ENCODE peak calls at places on chromosome 14, in nine cellular contexts. One of them, this sample, is unnamed.

GRCh38 chr14:95490727-95491451 is 25.6 kb downstream of the SYNE3 start:
- DNase-seq in gastrocnemius medialis: no peak
- DNase-seq in H1: no peak
- DNase-seq in ovary: no peak
- DNase-seq in RWPE2: no peak
- DNase-seq in AG10803: no peak
- DNase-seq in CD8-positive, alpha-beta T cell: no peak
- DNase-seq in lower lobe of right lung: no peak
- DNase-seq in NB4: no peak
- DNase-seq in this sample: no peak

GRCh38 chr14:49589387-49589786 is 3.2 kb upstream of the RPS29 start:
- DNase-seq in gastrocnemius medialis: no peak
- DNase-seq in H1: no peak
- DNase-seq in ovary: no peak
- DNase-seq in RWPE2: no peak
- DNase-seq in AG10803: no peak
- DNase-seq in CD8-positive, alpha-beta T cell: no peak
- DNase-seq in lower lobe of right lung: no peak
- DNase-seq in NB4: no peak
- DNase-seq in this sample: no peak

GRCh38 chr14:22994762-22995275 is 12.5 kb upstream of the AJUBA start:
- DNase-seq in gastrocnemius medialis: no peak
- DNase-seq in H1: no peak
- DNase-seq in ovary: no peak
- DNase-seq in RWPE2: no peak
- DNase-seq in AG10803: peak
- DNase-seq in CD8-positive, alpha-beta T cell: peak
- DNase-seq in lower lobe of right lung: peak
- DNase-seq in NB4: peak
- DNase-seq in this sample: no peak

GRCh38 chr14:79915411-79915810 is 295.9 kb downstream of the DIO2 start:
- DNase-seq in gastrocnemius medialis: no peak
- DNase-seq in H1: no peak
- DNase-seq in ovary: no peak
- DNase-seq in RWPE2: no peak
- DNase-seq in AG10803: no peak
- DNase-seq in CD8-positive, alpha-beta T cell: no peak
- DNase-seq in lower lobe of right lung: no peak
- DNase-seq in NB4: no peak
- DNase-seq in this sample: no peak

GRCh38 chr14:64704145-64704742 is at the start of gene PLEKHG3:
- DNase-seq in gastrocnemius medialis: peak
- DNase-seq in H1: no peak
- DNase-seq in ovary: peak
- DNase-seq in RWPE2: peak
- DNase-seq in AG10803: peak
- DNase-seq in CD8-positive, alpha-beta T cell: no peak
- DNase-seq in lower lobe of right lung: peak
- DNase-seq in NB4: peak
- DNase-seq in this sample: peak

GRCh38 chr14:85536835-85537195 is 6.9 kb downstream of the FLRT2 start:
- DNase-seq in gastrocnemius medialis: no peak
- DNase-seq in H1: no peak
- DNase-seq in ovary: no peak
- DNase-seq in RWPE2: no peak
- DNase-seq in AG10803: peak
- DNase-seq in CD8-positive, alpha-beta T cell: no peak
- DNase-seq in lower lobe of right lung: no peak
- DNase-seq in NB4: no peak
- DNase-seq in this sample: no peak

GRCh38 chr14:99755629-99756603 is 37.3 kb upstream of the EML1 start:
- DNase-seq in gastrocnemius medialis: peak
- DNase-seq in H1: no peak
- DNase-seq in ovary: peak
- DNase-seq in RWPE2: peak
- DNase-seq in AG10803: peak
- DNase-seq in CD8-positive, alpha-beta T cell: no peak
- DNase-seq in lower lobe of right lung: peak
- DNase-seq in NB4: no peak
- DNase-seq in this sample: peak

GRCh38 chr14:39350866-39351265 is 81.4 kb downstream of the FBXO33 start:
- DNase-seq in gastrocnemius medialis: no peak
- DNase-seq in H1: no peak
- DNase-seq in ovary: no peak
- DNase-seq in RWPE2: no peak
- DNase-seq in AG10803: no peak
- DNase-seq in CD8-positive, alpha-beta T cell: no peak
- DNase-seq in lower lobe of right lung: no peak
- DNase-seq in NB4: no peak
- DNase-seq in this sample: no peak

GRCh38 chr14:102321456-102322101 is 2.0 kb downstream of the ZNF839 start:
- DNase-seq in gastrocnemius medialis: no peak
- DNase-seq in H1: no peak
- DNase-seq in ovary: no peak
- DNase-seq in RWPE2: no peak
- DNase-seq in AG10803: no peak
- DNase-seq in CD8-positive, alpha-beta T cell: no peak
- DNase-seq in lower lobe of right lung: no peak
- DNase-seq in NB4: no peak
- DNase-seq in this sample: no peak

GRCh38 chr14:102318781-102319276 is 717 bp upstream of the ZNF839 start:
- DNase-seq in gastrocnemius medialis: no peak
- DNase-seq in H1: no peak
- DNase-seq in ovary: peak
- DNase-seq in RWPE2: no peak
- DNase-seq in AG10803: no peak
- DNase-seq in CD8-positive, alpha-beta T cell: no peak
- DNase-seq in lower lobe of right lung: no peak
- DNase-seq in NB4: no peak
- DNase-seq in this sample: peak

GRCh38 chr14:102319351-102320032 is at the start of gene ZNF839:
- DNase-seq in gastrocnemius medialis: peak
- DNase-seq in H1: peak
- DNase-seq in ovary: peak
- DNase-seq in RWPE2: peak
- DNase-seq in AG10803: peak
- DNase-seq in CD8-positive, alpha-beta T cell: peak
- DNase-seq in lower lobe of right lung: peak
- DNase-seq in NB4: peak
- DNase-seq in this sample: peak

GRCh38 chr14:102320033-102320660 is 601 bp downstream of the ZNF839 start:
- DNase-seq in gastrocnemius medialis: peak
- DNase-seq in H1: no peak
- DNase-seq in ovary: peak
- DNase-seq in RWPE2: no peak
- DNase-seq in AG10803: peak
- DNase-seq in CD8-positive, alpha-beta T cell: peak
- DNase-seq in lower lobe of right lung: peak
- DNase-seq in NB4: peak
- DNase-seq in this sample: peak

GRCh38 chr14:102320671-102321455 is 1.3 kb downstream of the ZNF839 start:
- DNase-seq in gastrocnemius medialis: no peak
- DNase-seq in H1: no peak
- DNase-seq in ovary: no peak
- DNase-seq in RWPE2: no peak
- DNase-seq in AG10803: no peak
- DNase-seq in CD8-positive, alpha-beta T cell: no peak
- DNase-seq in lower lobe of right lung: no peak
- DNase-seq in NB4: no peak
- DNase-seq in this sample: no peak
- H3K4me3 ChIP-seq in gastrocnemius medialis: peak
- H3K4me3 ChIP-seq in H1: peak
- H3K4me3 ChIP-seq in ovary: no peak
- H3K4me3 ChIP-seq in RWPE2: peak
- H3K4me3 ChIP-seq in AG10803: peak
- H3K4me3 ChIP-seq in CD8-positive, alpha-beta T cell: peak
- H3K4me3 ChIP-seq in lower lobe of right lung: peak
- H3K4me3 ChIP-seq in NB4: peak
- H3K4me3 ChIP-seq in this sample: peak

GRCh38 chr14:37221073-37221472 is 23.3 kb downstream of the MIPOL1 start:
- DNase-seq in gastrocnemius medialis: no peak
- DNase-seq in H1: no peak
- DNase-seq in ovary: no peak
- DNase-seq in RWPE2: no peak
- DNase-seq in AG10803: no peak
- DNase-seq in CD8-positive, alpha-beta T cell: no peak
- DNase-seq in lower lobe of right lung: no peak
- DNase-seq in NB4: no peak
- DNase-seq in this sample: no peak

GRCh38 chr14:37223947-37224474 is 26.3 kb downstream of the MIPOL1 start:
- DNase-seq in gastrocnemius medialis: no peak
- DNase-seq in H1: no peak
- DNase-seq in ovary: no peak
- DNase-seq in RWPE2: no peak
- DNase-seq in AG10803: no peak
- DNase-seq in CD8-positive, alpha-beta T cell: no peak
- DNase-seq in lower lobe of right lung: no peak
- DNase-seq in NB4: no peak
- DNase-seq in this sample: no peak
- TF ChIP-seq CTCF in gastrocnemius medialis: no peak
- TF ChIP-seq CTCF in H1: no peak
- TF ChIP-seq CTCF in ovary: no peak
- TF ChIP-seq CTCF in RWPE2: no peak
- TF ChIP-seq CTCF in AG10803: no peak
- TF ChIP-seq CTCF in CD8-positive, alpha-beta T cell: no peak
- TF ChIP-seq CTCF in lower lobe of right lung: no peak
- TF ChIP-seq CTCF in NB4: no peak
- TF ChIP-seq CTCF in this sample: no peak

GRCh38 chr14:35809597-35809996 is 502 bp upstream of the RALGAPA1 start:
- DNase-seq in gastrocnemius medialis: no peak
- DNase-seq in H1: no peak
- DNase-seq in ovary: no peak
- DNase-seq in RWPE2: no peak
- DNase-seq in AG10803: no peak
- DNase-seq in CD8-positive, alpha-beta T cell: no peak
- DNase-seq in lower lobe of right lung: no peak
- DNase-seq in NB4: no peak
- DNase-seq in this sample: no peak

GRCh38 chr14:35807131-35807961 is 1.7 kb downstream of the RALGAPA1 start:
- DNase-seq in gastrocnemius medialis: no peak
- DNase-seq in H1: no peak
- DNase-seq in ovary: no peak
- DNase-seq in RWPE2: no peak
- DNase-seq in AG10803: no peak
- DNase-seq in CD8-positive, alpha-beta T cell: no peak
- DNase-seq in lower lobe of right lung: no peak
- DNase-seq in NB4: no peak
- DNase-seq in this sample: no peak

GRCh38 chr14:35808076-35808657 is 928 bp downstream of the RALGAPA1 start:
- DNase-seq in gastrocnemius medialis: peak
- DNase-seq in H1: no peak
- DNase-seq in ovary: no peak
- DNase-seq in RWPE2: no peak
- DNase-seq in AG10803: no peak
- DNase-seq in CD8-positive, alpha-beta T cell: no peak
- DNase-seq in lower lobe of right lung: no peak
- DNase-seq in NB4: peak
- DNase-seq in this sample: no peak

GRCh38 chr14:35810963-35811362 is 1.9 kb upstream of the RALGAPA1 start:
- DNase-seq in gastrocnemius medialis: no peak
- DNase-seq in H1: no peak
- DNase-seq in ovary: no peak
- DNase-seq in RWPE2: no peak
- DNase-seq in AG10803: no peak
- DNase-seq in CD8-positive, alpha-beta T cell: no peak
- DNase-seq in lower lobe of right lung: no peak
- DNase-seq in NB4: no peak
- DNase-seq in this sample: no peak

DNA sequence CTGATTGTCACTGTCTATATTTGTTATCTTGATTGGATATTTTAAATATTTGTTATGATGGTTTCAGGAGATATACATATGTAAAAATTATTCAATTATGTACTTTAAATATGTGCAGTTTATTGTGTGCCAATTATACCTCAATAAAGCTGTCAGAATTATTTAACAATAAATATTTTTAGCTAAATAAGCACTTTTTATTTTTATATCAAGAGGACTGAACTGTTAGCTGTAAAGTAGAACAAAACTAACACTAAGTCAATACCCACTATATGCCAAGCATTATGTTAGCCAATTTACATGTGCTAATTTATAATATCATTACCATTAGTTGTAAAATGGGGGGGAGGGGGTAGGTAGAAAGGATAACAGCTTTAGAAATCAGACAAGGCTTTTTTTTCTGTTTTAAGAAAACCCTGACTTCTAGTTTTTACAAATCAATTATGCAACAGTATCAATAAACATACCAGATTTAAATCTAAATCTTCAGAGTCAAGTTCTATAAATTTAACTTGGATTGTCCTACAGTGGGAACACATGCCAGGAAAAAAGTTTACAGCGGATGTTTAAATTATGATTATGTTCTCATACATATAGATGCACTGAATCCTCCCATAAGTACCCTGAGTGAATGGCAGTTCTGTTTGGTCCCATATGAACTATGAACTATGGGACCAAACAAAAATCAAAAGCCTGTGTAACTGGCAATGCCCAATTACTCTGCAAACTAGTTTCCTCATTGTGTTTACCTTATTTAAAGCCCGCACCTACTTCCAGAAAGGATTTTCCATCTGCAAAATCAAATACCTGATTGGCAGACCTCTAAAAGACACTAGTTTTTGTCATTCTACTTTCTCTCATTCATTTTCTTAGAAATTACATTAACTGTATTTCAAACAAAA is 2.8 kb downstream of the RALGAPA1 start:
- DNase-seq in gastrocnemius medialis: no peak
- DNase-seq in H1: no peak
- DNase-seq in ovary: no peak
- DNase-seq in RWPE2: no peak
- DNase-seq in AG10803: no peak
- DNase-seq in CD8-positive, alpha-beta T cell: no peak
- DNase-seq in lower lobe of right lung: no peak
- DNase-seq in NB4: no peak
- DNase-seq in this sample: no peak
- H3K4me3 ChIP-seq in gastrocnemius medialis: no peak
- H3K4me3 ChIP-seq in H1: no peak
- H3K4me3 ChIP-seq in ovary: no peak
- H3K4me3 ChIP-seq in RWPE2: no peak
- H3K4me3 ChIP-seq in AG10803: no peak
- H3K4me3 ChIP-seq in CD8-positive, alpha-beta T cell: no peak
- H3K4me3 ChIP-seq in lower lobe of right lung: peak
- H3K4me3 ChIP-seq in NB4: no peak
- H3K4me3 ChIP-seq in this sample: no peak

GRCh38 chr14:69259176-69259530 is 805 bp upstream of the GALNT16 start:
- DNase-seq in gastrocnemius medialis: no peak
- DNase-seq in H1: no peak
- DNase-seq in ovary: no peak
- DNase-seq in RWPE2: no peak
- DNase-seq in AG10803: no peak
- DNase-seq in CD8-positive, alpha-beta T cell: no peak
- DNase-seq in lower lobe of right lung: no peak
- DNase-seq in NB4: no peak
- DNase-seq in this sample: no peak

GRCh38 chr14:69261761-69262331 is 1.9 kb downstream of the GALNT16 start:
- DNase-seq in gastrocnemius medialis: no peak
- DNase-seq in H1: no peak
- DNase-seq in ovary: no peak
- DNase-seq in RWPE2: no peak
- DNase-seq in AG10803: no peak
- DNase-seq in CD8-positive, alpha-beta T cell: no peak
- DNase-seq in lower lobe of right lung: no peak
- DNase-seq in NB4: peak
- DNase-seq in this sample: no peak

GRCh38 chr14:69260979-69261605 is 1.1 kb downstream of the GALNT16 start:
- DNase-seq in gastrocnemius medialis: no peak
- DNase-seq in H1: no peak
- DNase-seq in ovary: peak
- DNase-seq in RWPE2: no peak
- DNase-seq in AG10803: no peak
- DNase-seq in CD8-positive, alpha-beta T cell: no peak
- DNase-seq in lower lobe of right lung: no peak
- DNase-seq in NB4: no peak
- DNase-seq in this sample: no peak

GRCh38 chr14:69260246-69260978 is 454 bp downstream of the GALNT16 start:
- DNase-seq in gastrocnemius medialis: no peak
- DNase-seq in H1: no peak
- DNase-seq in ovary: peak
- DNase-seq in RWPE2: no peak
- DNase-seq in AG10803: no peak
- DNase-seq in CD8-positive, alpha-beta T cell: no peak
- DNase-seq in lower lobe of right lung: no peak
- DNase-seq in NB4: no peak
- DNase-seq in this sample: no peak

GRCh38 chr14:69259531-69260245 is at the start of gene GALNT16:
- DNase-seq in gastrocnemius medialis: no peak
- DNase-seq in H1: no peak
- DNase-seq in ovary: peak
- DNase-seq in RWPE2: no peak
- DNase-seq in AG10803: no peak
- DNase-seq in CD8-positive, alpha-beta T cell: no peak
- DNase-seq in lower lobe of right lung: no peak
- DNase-seq in NB4: no peak
- DNase-seq in this sample: no peak
- TF ChIP-seq CTCF in gastrocnemius medialis: peak
- TF ChIP-seq CTCF in H1: peak
- TF ChIP-seq CTCF in ovary: no peak
- TF ChIP-seq CTCF in RWPE2: no peak
- TF ChIP-seq CTCF in AG10803: peak
- TF ChIP-seq CTCF in CD8-positive, alpha-beta T cell: no peak
- TF ChIP-seq CTCF in lower lobe of right lung: no peak
- TF ChIP-seq CTCF in NB4: no peak
- TF ChIP-seq CTCF in this sample: no peak